ENCODE peak calls at places on chromosomes 3 and 15, in seven cellular contexts. One of them, this sample, is unnamed. For H3K4me1 and H3K9me3, the result is how much of the 10 kb centered on the place peaks cover.

GRCh38 chr3:186594591-186595113 is 18.2 kb upstream of the AHSG start:
- DNase-seq in naive thymus-derived CD4-positive, alpha-beta T cell: no peak
- DNase-seq in fibroblast of lung: no peak
- DNase-seq in mammary epithelial cell: no peak
- DNase-seq in CD8-positive, alpha-beta T cell: no peak
- DNase-seq in GM23248: no peak
- DNase-seq in sigmoid colon: no peak
- DNase-seq in this sample: no peak

GRCh38 chr3:159860727-159861126 is 127.9 kb upstream of the IL12A start:
- DNase-seq in naive thymus-derived CD4-positive, alpha-beta T cell: no peak
- DNase-seq in fibroblast of lung: no peak
- DNase-seq in mammary epithelial cell: no peak
- DNase-seq in CD8-positive, alpha-beta T cell: no peak
- DNase-seq in GM23248: no peak
- DNase-seq in sigmoid colon: no peak
- DNase-seq in this sample: no peak

GRCh38 chr3:149512073-149512782 is 37.7 kb downstream of the TM4SF4 start:
- DNase-seq in naive thymus-derived CD4-positive, alpha-beta T cell: no peak
- DNase-seq in fibroblast of lung: peak
- DNase-seq in mammary epithelial cell: peak
- DNase-seq in CD8-positive, alpha-beta T cell: no peak
- DNase-seq in GM23248: peak
- DNase-seq in sigmoid colon: peak
- DNase-seq in this sample: peak

GRCh38 chr3:47259114-47259513 is 23.5 kb downstream of the KIF9 start:
- DNase-seq in naive thymus-derived CD4-positive, alpha-beta T cell: no peak
- DNase-seq in fibroblast of lung: no peak
- DNase-seq in mammary epithelial cell: no peak
- DNase-seq in CD8-positive, alpha-beta T cell: no peak
- DNase-seq in GM23248: no peak
- DNase-seq in sigmoid colon: no peak
- DNase-seq in this sample: no peak

GRCh38 chr15:51842852-51843737 is 13.6 kb downstream of the TMOD3 start:
- DNase-seq in naive thymus-derived CD4-positive, alpha-beta T cell: no peak
- DNase-seq in fibroblast of lung: peak
- DNase-seq in mammary epithelial cell: peak
- DNase-seq in CD8-positive, alpha-beta T cell: no peak
- DNase-seq in GM23248: peak
- DNase-seq in sigmoid colon: no peak
- DNase-seq in this sample: no peak

GRCh38 chr3:52896613-52897012 is 735 bp downstream of the STIMATE start:
- DNase-seq in naive thymus-derived CD4-positive, alpha-beta T cell: no peak
- DNase-seq in fibroblast of lung: no peak
- DNase-seq in mammary epithelial cell: peak
- DNase-seq in CD8-positive, alpha-beta T cell: no peak
- DNase-seq in GM23248: peak
- DNase-seq in sigmoid colon: no peak
- DNase-seq in this sample: peak

GRCh38 chr15:80495406-80495942 is 91.3 kb downstream of the ARNT2 start:
- DNase-seq in naive thymus-derived CD4-positive, alpha-beta T cell: no peak
- DNase-seq in fibroblast of lung: no peak
- DNase-seq in mammary epithelial cell: no peak
- DNase-seq in CD8-positive, alpha-beta T cell: no peak
- DNase-seq in GM23248: peak
- DNase-seq in sigmoid colon: no peak
- DNase-seq in this sample: no peak

GRCh38 chr15:53080484-53080883 is 290.3 kb upstream of the ONECUT1 start:
- DNase-seq in naive thymus-derived CD4-positive, alpha-beta T cell: no peak
- DNase-seq in fibroblast of lung: no peak
- DNase-seq in mammary epithelial cell: no peak
- DNase-seq in CD8-positive, alpha-beta T cell: no peak
- DNase-seq in GM23248: no peak
- DNase-seq in sigmoid colon: no peak
- DNase-seq in this sample: no peak

GRCh38 chr3:188956839-188957489 is 214.8 kb upstream of the TPRG1 start:
- DNase-seq in naive thymus-derived CD4-positive, alpha-beta T cell: peak
- DNase-seq in fibroblast of lung: peak
- DNase-seq in mammary epithelial cell: peak
- DNase-seq in CD8-positive, alpha-beta T cell: no peak
- DNase-seq in GM23248: peak
- DNase-seq in sigmoid colon: no peak
- DNase-seq in this sample: no peak

GRCh38 chr3:73827658-73828313 is 203.0 kb upstream of the PDZRN3 start:
- DNase-seq in naive thymus-derived CD4-positive, alpha-beta T cell: no peak
- DNase-seq in fibroblast of lung: no peak
- DNase-seq in mammary epithelial cell: no peak
- DNase-seq in CD8-positive, alpha-beta T cell: no peak
- DNase-seq in GM23248: peak
- DNase-seq in sigmoid colon: no peak
- DNase-seq in this sample: peak

GRCh38 chr15:72859023-72859756 is 75.6 kb upstream of the ADPGK start:
- DNase-seq in naive thymus-derived CD4-positive, alpha-beta T cell: no peak
- DNase-seq in fibroblast of lung: no peak
- DNase-seq in mammary epithelial cell: no peak
- DNase-seq in CD8-positive, alpha-beta T cell: no peak
- DNase-seq in GM23248: no peak
- DNase-seq in sigmoid colon: no peak
- DNase-seq in this sample: peak

GRCh38 chr3:111598139-111598538 is 3.0 kb upstream of the ZBED2 start:
- DNase-seq in naive thymus-derived CD4-positive, alpha-beta T cell: no peak
- DNase-seq in fibroblast of lung: no peak
- DNase-seq in mammary epithelial cell: no peak
- DNase-seq in CD8-positive, alpha-beta T cell: no peak
- DNase-seq in GM23248: no peak
- DNase-seq in sigmoid colon: no peak
- DNase-seq in this sample: no peak

GRCh38 chr15:40471778-40472130 is 970 bp downstream of the CHST14 start:
- DNase-seq in naive thymus-derived CD4-positive, alpha-beta T cell: peak
- DNase-seq in fibroblast of lung: no peak
- DNase-seq in mammary epithelial cell: no peak
- DNase-seq in CD8-positive, alpha-beta T cell: no peak
- DNase-seq in GM23248: peak
- DNase-seq in sigmoid colon: no peak
- DNase-seq in this sample: no peak

GRCh38 chr15:87998658-87999057 is 257.9 kb downstream of the NTRK3 start:
- DNase-seq in naive thymus-derived CD4-positive, alpha-beta T cell: no peak
- DNase-seq in fibroblast of lung: no peak
- DNase-seq in mammary epithelial cell: no peak
- DNase-seq in CD8-positive, alpha-beta T cell: no peak
- DNase-seq in GM23248: no peak
- DNase-seq in sigmoid colon: no peak
- DNase-seq in this sample: no peak

GRCh38 chr3:104952587-104952986 is 414.1 kb upstream of the ALCAM start:
- DNase-seq in naive thymus-derived CD4-positive, alpha-beta T cell: no peak
- DNase-seq in fibroblast of lung: peak
- DNase-seq in mammary epithelial cell: peak
- DNase-seq in CD8-positive, alpha-beta T cell: no peak
- DNase-seq in GM23248: peak
- DNase-seq in sigmoid colon: no peak
- DNase-seq in this sample: no peak

GRCh38 chr3:188154758-188155574 is 1.0 kb downstream of the LPP start:
- DNase-seq in naive thymus-derived CD4-positive, alpha-beta T cell: no peak
- DNase-seq in fibroblast of lung: peak
- DNase-seq in mammary epithelial cell: no peak
- DNase-seq in CD8-positive, alpha-beta T cell: no peak
- DNase-seq in GM23248: peak
- DNase-seq in sigmoid colon: no peak
- DNase-seq in this sample: no peak

GRCh38 chr15:70714575-70714974 is 48.8 kb downstream of the UACA start:
- DNase-seq in naive thymus-derived CD4-positive, alpha-beta T cell: no peak
- DNase-seq in fibroblast of lung: peak
- DNase-seq in mammary epithelial cell: peak
- DNase-seq in CD8-positive, alpha-beta T cell: no peak
- DNase-seq in GM23248: peak
- DNase-seq in sigmoid colon: no peak
- DNase-seq in this sample: no peak

GRCh38 chr3:29310865-29311264 is 30.0 kb downstream of the RBMS3 start:
- DNase-seq in naive thymus-derived CD4-positive, alpha-beta T cell: no peak
- DNase-seq in fibroblast of lung: no peak
- DNase-seq in mammary epithelial cell: no peak
- DNase-seq in CD8-positive, alpha-beta T cell: no peak
- DNase-seq in GM23248: no peak
- DNase-seq in sigmoid colon: no peak
- DNase-seq in this sample: no peak

GRCh38 chr3:94011208-94011842 is 17.1 kb downstream of the STX19 start:
- DNase-seq in naive thymus-derived CD4-positive, alpha-beta T cell: no peak
- DNase-seq in fibroblast of lung: no peak
- DNase-seq in mammary epithelial cell: no peak
- DNase-seq in CD8-positive, alpha-beta T cell: no peak
- DNase-seq in GM23248: no peak
- DNase-seq in sigmoid colon: no peak
- DNase-seq in this sample: no peak

GRCh38 chr15:69945729-69946128 is 152.0 kb downstream of the TLE3 start:
- DNase-seq in naive thymus-derived CD4-positive, alpha-beta T cell: no peak
- DNase-seq in fibroblast of lung: no peak
- DNase-seq in mammary epithelial cell: no peak
- DNase-seq in CD8-positive, alpha-beta T cell: no peak
- DNase-seq in GM23248: no peak
- DNase-seq in sigmoid colon: no peak
- DNase-seq in this sample: no peak

GRCh38 chr3:127367593-127367992 is 79.7 kb upstream of the PRR20G start:
- DNase-seq in naive thymus-derived CD4-positive, alpha-beta T cell: no peak
- DNase-seq in fibroblast of lung: no peak
- DNase-seq in mammary epithelial cell: no peak
- DNase-seq in CD8-positive, alpha-beta T cell: no peak
- DNase-seq in GM23248: no peak
- DNase-seq in sigmoid colon: no peak
- DNase-seq in this sample: no peak

GRCh38 chr3:38129058-38129457 is 7.9 kb downstream of the ACAA1 start:
- DNase-seq in naive thymus-derived CD4-positive, alpha-beta T cell: no peak
- DNase-seq in fibroblast of lung: no peak
- DNase-seq in mammary epithelial cell: no peak
- DNase-seq in CD8-positive, alpha-beta T cell: no peak
- DNase-seq in GM23248: no peak
- DNase-seq in sigmoid colon: no peak
- DNase-seq in this sample: peak

GRCh38 chr3:156253150-156253549 is 132.8 kb downstream of the KCNAB1 start:
- DNase-seq in naive thymus-derived CD4-positive, alpha-beta T cell: no peak
- DNase-seq in fibroblast of lung: no peak
- DNase-seq in mammary epithelial cell: no peak
- DNase-seq in CD8-positive, alpha-beta T cell: no peak
- DNase-seq in GM23248: no peak
- DNase-seq in sigmoid colon: no peak
- DNase-seq in this sample: no peak

GRCh38 chr3:113277414-113277813 is 66.1 kb downstream of the BOC start:
- DNase-seq in naive thymus-derived CD4-positive, alpha-beta T cell: no peak
- DNase-seq in fibroblast of lung: no peak
- DNase-seq in mammary epithelial cell: no peak
- DNase-seq in CD8-positive, alpha-beta T cell: no peak
- DNase-seq in GM23248: no peak
- DNase-seq in sigmoid colon: no peak
- DNase-seq in this sample: no peak

GRCh38 chr15:43253431-43254403 is 13.0 kb downstream of the TGM5 start:
- DNase-seq in naive thymus-derived CD4-positive, alpha-beta T cell: no peak
- DNase-seq in fibroblast of lung: peak
- DNase-seq in mammary epithelial cell: peak
- DNase-seq in CD8-positive, alpha-beta T cell: no peak
- DNase-seq in GM23248: peak
- DNase-seq in sigmoid colon: no peak
- DNase-seq in this sample: peak

GRCh38 chr3:12655701-12656100 is 8.2 kb downstream of the RAF1 start:
- DNase-seq in naive thymus-derived CD4-positive, alpha-beta T cell: no peak
- DNase-seq in fibroblast of lung: no peak
- DNase-seq in mammary epithelial cell: no peak
- DNase-seq in CD8-positive, alpha-beta T cell: no peak
- DNase-seq in GM23248: no peak
- DNase-seq in sigmoid colon: no peak
- DNase-seq in this sample: no peak
- H3K4me1 ChIP-seq in naive thymus-derived CD4-positive, alpha-beta T cell: under half
- H3K4me1 ChIP-seq in fibroblast of lung: under half
- H3K4me1 ChIP-seq in mammary epithelial cell: under half
- H3K4me1 ChIP-seq in CD8-positive, alpha-beta T cell: under half
- H3K4me1 ChIP-seq in GM23248: under half
- H3K4me1 ChIP-seq in sigmoid colon: half or more
- H3K4me1 ChIP-seq in this sample: under half

DNA sequence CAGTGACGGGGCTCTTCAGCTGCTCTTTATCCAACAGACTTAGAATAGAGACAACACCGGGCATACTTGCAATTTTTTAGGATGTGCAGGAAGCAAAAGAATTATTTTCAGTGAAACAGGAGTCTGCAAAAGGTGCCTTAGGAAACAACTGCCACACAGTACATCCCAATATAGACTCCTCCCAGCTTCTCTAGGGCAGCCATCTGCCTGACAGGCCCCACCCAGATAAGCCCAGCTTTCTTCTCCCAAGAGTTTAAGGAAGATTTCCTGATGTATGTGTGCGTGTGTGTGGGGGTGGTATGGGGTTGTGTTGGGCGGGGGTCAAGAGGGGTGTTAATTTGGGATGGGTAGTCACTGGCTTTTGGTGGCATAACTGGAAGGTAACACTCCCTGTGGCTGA is 21.5 kb downstream of the MAP2K1 start:
- DNase-seq in naive thymus-derived CD4-positive, alpha-beta T cell: no peak
- DNase-seq in fibroblast of lung: no peak
- DNase-seq in mammary epithelial cell: no peak
- DNase-seq in CD8-positive, alpha-beta T cell: no peak
- DNase-seq in GM23248: no peak
- DNase-seq in sigmoid colon: no peak
- DNase-seq in this sample: no peak
- H3K9me3 ChIP-seq in naive thymus-derived CD4-positive, alpha-beta T cell: under half
- H3K9me3 ChIP-seq in fibroblast of lung: under half
- H3K9me3 ChIP-seq in mammary epithelial cell: under half
- H3K9me3 ChIP-seq in CD8-positive, alpha-beta T cell: under half
- H3K9me3 ChIP-seq in GM23248: under half
- H3K9me3 ChIP-seq in sigmoid colon: under half
- H3K9me3 ChIP-seq in this sample: under half

GRCh38 chr15:75177360-75178071 is 24.2 kb upstream of the C15orf39 start:
- DNase-seq in naive thymus-derived CD4-positive, alpha-beta T cell: no peak
- DNase-seq in fibroblast of lung: no peak
- DNase-seq in mammary epithelial cell: no peak
- DNase-seq in CD8-positive, alpha-beta T cell: no peak
- DNase-seq in GM23248: peak
- DNase-seq in sigmoid colon: peak
- DNase-seq in this sample: no peak
- H3K4me1 ChIP-seq in naive thymus-derived CD4-positive, alpha-beta T cell: under half
- H3K4me1 ChIP-seq in fibroblast of lung: under half
- H3K4me1 ChIP-seq in mammary epithelial cell: under half
- H3K4me1 ChIP-seq in CD8-positive, alpha-beta T cell: under half
- H3K4me1 ChIP-seq in GM23248: under half
- H3K4me1 ChIP-seq in sigmoid colon: half or more
- H3K4me1 ChIP-seq in this sample: under half

GRCh38 chr3:112773-113172 is 83.8 kb upstream of the CHL1 start:
- DNase-seq in naive thymus-derived CD4-positive, alpha-beta T cell: no peak
- DNase-seq in fibroblast of lung: no peak
- DNase-seq in mammary epithelial cell: no peak
- DNase-seq in CD8-positive, alpha-beta T cell: no peak
- DNase-seq in GM23248: no peak
- DNase-seq in sigmoid colon: no peak
- DNase-seq in this sample: no peak

GRCh38 chr3:123348-123747 is 73.2 kb upstream of the CHL1 start:
- DNase-seq in naive thymus-derived CD4-positive, alpha-beta T cell: no peak
- DNase-seq in fibroblast of lung: no peak
- DNase-seq in mammary epithelial cell: no peak
- DNase-seq in CD8-positive, alpha-beta T cell: no peak
- DNase-seq in GM23248: no peak
- DNase-seq in sigmoid colon: no peak
- DNase-seq in this sample: no peak

DNA sequence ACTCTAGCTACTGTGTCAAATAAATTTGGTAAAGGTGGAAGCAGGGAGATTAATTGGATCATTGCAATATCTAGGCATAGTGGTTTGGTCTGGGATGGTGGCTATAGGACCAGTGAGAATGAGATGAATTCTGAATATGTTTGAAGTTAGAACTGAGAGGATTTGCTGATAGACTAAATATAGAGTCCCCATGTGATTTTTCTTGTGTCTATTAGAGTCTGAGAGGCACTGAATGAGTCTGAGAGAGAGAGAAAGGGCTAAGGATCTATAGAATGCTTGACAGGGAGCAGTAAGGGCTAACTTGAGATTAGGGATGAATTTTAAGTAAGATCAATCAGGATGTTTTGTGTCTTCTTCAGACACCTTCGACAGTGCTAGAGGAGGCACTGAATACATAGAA is 77.9 kb upstream of the CHL1 start:
- DNase-seq in naive thymus-derived CD4-positive, alpha-beta T cell: no peak
- DNase-seq in fibroblast of lung: no peak
- DNase-seq in mammary epithelial cell: no peak
- DNase-seq in CD8-positive, alpha-beta T cell: no peak
- DNase-seq in GM23248: no peak
- DNase-seq in sigmoid colon: no peak
- DNase-seq in this sample: no peak
- H3K9me3 ChIP-seq in naive thymus-derived CD4-positive, alpha-beta T cell: under half
- H3K9me3 ChIP-seq in fibroblast of lung: under half
- H3K9me3 ChIP-seq in mammary epithelial cell: under half
- H3K9me3 ChIP-seq in CD8-positive, alpha-beta T cell: under half
- H3K9me3 ChIP-seq in GM23248: under half
- H3K9me3 ChIP-seq in sigmoid colon: under half
- H3K9me3 ChIP-seq in this sample: under half